ENCODE peak calls at places on chromosomes 5 and 9, in nine cellular contexts. One of them, this sample, is unnamed.

GRCh38 chr5:137370511-137371071 is 128.5 kb downstream of the SPOCK1 start:
- DNase-seq in upper lobe of right lung: no peak
- DNase-seq in astrocyte of the spinal cord: no peak
- DNase-seq in heart right ventricle: no peak
- DNase-seq in CD4-positive, alpha-beta T cell: no peak
- DNase-seq in HFFc6: peak
- DNase-seq in neural crest cell: no peak
- DNase-seq in cardiac fibroblast: no peak
- DNase-seq in PC-3: peak
- DNase-seq in this sample: no peak

GRCh38 chr9:79522793-79523192 is 49.0 kb upstream of the TLE4 start:
- DNase-seq in upper lobe of right lung: no peak
- DNase-seq in astrocyte of the spinal cord: no peak
- DNase-seq in heart right ventricle: no peak
- DNase-seq in CD4-positive, alpha-beta T cell: no peak
- DNase-seq in HFFc6: no peak
- DNase-seq in neural crest cell: no peak
- DNase-seq in cardiac fibroblast: no peak
- DNase-seq in PC-3: no peak
- DNase-seq in this sample: no peak

GRCh38 chr9:79962836-79963235 is 391.1 kb downstream of the TLE4 start:
- DNase-seq in upper lobe of right lung: no peak
- DNase-seq in astrocyte of the spinal cord: peak
- DNase-seq in heart right ventricle: no peak
- DNase-seq in CD4-positive, alpha-beta T cell: no peak
- DNase-seq in HFFc6: no peak
- DNase-seq in neural crest cell: no peak
- DNase-seq in cardiac fibroblast: no peak
- DNase-seq in PC-3: no peak
- DNase-seq in this sample: no peak

GRCh38 chr5:61311836-61312808 is 19.9 kb upstream of the ZSWIM6 start:
- DNase-seq in upper lobe of right lung: no peak
- DNase-seq in astrocyte of the spinal cord: peak
- DNase-seq in heart right ventricle: no peak
- DNase-seq in CD4-positive, alpha-beta T cell: no peak
- DNase-seq in HFFc6: peak
- DNase-seq in neural crest cell: no peak
- DNase-seq in cardiac fibroblast: peak
- DNase-seq in PC-3: peak
- DNase-seq in this sample: peak

GRCh38 chr9:35162605-35163315 is 951 bp downstream of the UNC13B start:
- DNase-seq in upper lobe of right lung: no peak
- DNase-seq in astrocyte of the spinal cord: peak
- DNase-seq in heart right ventricle: no peak
- DNase-seq in CD4-positive, alpha-beta T cell: no peak
- DNase-seq in HFFc6: no peak
- DNase-seq in neural crest cell: no peak
- DNase-seq in cardiac fibroblast: no peak
- DNase-seq in PC-3: peak
- DNase-seq in this sample: peak

GRCh38 chr5:123670981-123671557 is 159.1 kb downstream of the CSNK1G3 start:
- DNase-seq in upper lobe of right lung: no peak
- DNase-seq in astrocyte of the spinal cord: peak
- DNase-seq in heart right ventricle: peak
- DNase-seq in CD4-positive, alpha-beta T cell: peak
- DNase-seq in HFFc6: peak
- DNase-seq in neural crest cell: peak
- DNase-seq in cardiac fibroblast: peak
- DNase-seq in PC-3: peak
- DNase-seq in this sample: peak

GRCh38 chr9:123679330-123679987 is 250.5 kb downstream of the DENND1A start:
- DNase-seq in upper lobe of right lung: no peak
- DNase-seq in astrocyte of the spinal cord: no peak
- DNase-seq in heart right ventricle: no peak
- DNase-seq in CD4-positive, alpha-beta T cell: no peak
- DNase-seq in HFFc6: no peak
- DNase-seq in neural crest cell: no peak
- DNase-seq in cardiac fibroblast: no peak
- DNase-seq in PC-3: no peak
- DNase-seq in this sample: peak

GRCh38 chr5:74063821-74064598 is 438.0 kb downstream of the ARHGEF28 start:
- DNase-seq in upper lobe of right lung: no peak
- DNase-seq in astrocyte of the spinal cord: peak
- DNase-seq in heart right ventricle: no peak
- DNase-seq in CD4-positive, alpha-beta T cell: no peak
- DNase-seq in HFFc6: peak
- DNase-seq in neural crest cell: no peak
- DNase-seq in cardiac fibroblast: peak
- DNase-seq in PC-3: peak
- DNase-seq in this sample: peak

GRCh38 chr5:80216753-80217596 is 38.9 kb downstream of the SERINC5 start:
- DNase-seq in upper lobe of right lung: peak
- DNase-seq in astrocyte of the spinal cord: no peak
- DNase-seq in heart right ventricle: peak
- DNase-seq in CD4-positive, alpha-beta T cell: no peak
- DNase-seq in HFFc6: no peak
- DNase-seq in neural crest cell: no peak
- DNase-seq in cardiac fibroblast: peak
- DNase-seq in PC-3: no peak
- DNase-seq in this sample: no peak

GRCh38 chr5:74404574-74405310 is 235.8 kb downstream of the ENC1 start:
- DNase-seq in upper lobe of right lung: no peak
- DNase-seq in astrocyte of the spinal cord: no peak
- DNase-seq in heart right ventricle: no peak
- DNase-seq in CD4-positive, alpha-beta T cell: no peak
- DNase-seq in HFFc6: no peak
- DNase-seq in neural crest cell: no peak
- DNase-seq in cardiac fibroblast: no peak
- DNase-seq in PC-3: no peak
- DNase-seq in this sample: no peak

GRCh38 chr9:114235113-114235589 is 79.8 kb downstream of the COL27A1 start:
- DNase-seq in upper lobe of right lung: no peak
- DNase-seq in astrocyte of the spinal cord: no peak
- DNase-seq in heart right ventricle: no peak
- DNase-seq in CD4-positive, alpha-beta T cell: no peak
- DNase-seq in HFFc6: no peak
- DNase-seq in neural crest cell: no peak
- DNase-seq in cardiac fibroblast: no peak
- DNase-seq in PC-3: no peak
- DNase-seq in this sample: no peak

GRCh38 chr9:93479726-93480125 is 26.3 kb upstream of the FAM120AOS start:
- DNase-seq in upper lobe of right lung: no peak
- DNase-seq in astrocyte of the spinal cord: no peak
- DNase-seq in heart right ventricle: no peak
- DNase-seq in CD4-positive, alpha-beta T cell: no peak
- DNase-seq in HFFc6: no peak
- DNase-seq in neural crest cell: no peak
- DNase-seq in cardiac fibroblast: peak
- DNase-seq in PC-3: no peak
- DNase-seq in this sample: peak

GRCh38 chr5:42074353-42074752 is 149.3 kb downstream of the FBXO4 start:
- DNase-seq in upper lobe of right lung: no peak
- DNase-seq in astrocyte of the spinal cord: no peak
- DNase-seq in heart right ventricle: no peak
- DNase-seq in CD4-positive, alpha-beta T cell: no peak
- DNase-seq in HFFc6: no peak
- DNase-seq in neural crest cell: no peak
- DNase-seq in cardiac fibroblast: no peak
- DNase-seq in PC-3: peak
- DNase-seq in this sample: no peak

GRCh38 chr5:124583469-124584350 is 162.7 kb downstream of the ZNF608 start:
- DNase-seq in upper lobe of right lung: no peak
- DNase-seq in astrocyte of the spinal cord: peak
- DNase-seq in heart right ventricle: no peak
- DNase-seq in CD4-positive, alpha-beta T cell: no peak
- DNase-seq in HFFc6: peak
- DNase-seq in neural crest cell: no peak
- DNase-seq in cardiac fibroblast: peak
- DNase-seq in PC-3: peak
- DNase-seq in this sample: peak

GRCh38 chr5:142821733-142822487 is 51.7 kb downstream of the ARHGAP26 start:
- DNase-seq in upper lobe of right lung: no peak
- DNase-seq in astrocyte of the spinal cord: peak
- DNase-seq in heart right ventricle: no peak
- DNase-seq in CD4-positive, alpha-beta T cell: no peak
- DNase-seq in HFFc6: peak
- DNase-seq in neural crest cell: no peak
- DNase-seq in cardiac fibroblast: peak
- DNase-seq in PC-3: peak
- DNase-seq in this sample: peak

GRCh38 chr5:150252489-150252888 is 37.1 kb downstream of the CAMK2A start:
- DNase-seq in upper lobe of right lung: no peak
- DNase-seq in astrocyte of the spinal cord: no peak
- DNase-seq in heart right ventricle: no peak
- DNase-seq in CD4-positive, alpha-beta T cell: no peak
- DNase-seq in HFFc6: no peak
- DNase-seq in neural crest cell: no peak
- DNase-seq in cardiac fibroblast: no peak
- DNase-seq in PC-3: no peak
- DNase-seq in this sample: no peak

GRCh38 chr5:174056064-174056842 is 10.7 kb downstream of the NSG2 start:
- DNase-seq in upper lobe of right lung: no peak
- DNase-seq in astrocyte of the spinal cord: no peak
- DNase-seq in heart right ventricle: no peak
- DNase-seq in CD4-positive, alpha-beta T cell: no peak
- DNase-seq in HFFc6: no peak
- DNase-seq in neural crest cell: no peak
- DNase-seq in cardiac fibroblast: no peak
- DNase-seq in PC-3: peak
- DNase-seq in this sample: no peak
- TF ChIP-seq CTCF in upper lobe of right lung: no peak
- TF ChIP-seq CTCF in astrocyte of the spinal cord: peak
- TF ChIP-seq CTCF in heart right ventricle: no peak
- TF ChIP-seq CTCF in CD4-positive, alpha-beta T cell: no peak
- TF ChIP-seq CTCF in HFFc6: peak
- TF ChIP-seq CTCF in neural crest cell: no peak
- TF ChIP-seq CTCF in cardiac fibroblast: no peak
- TF ChIP-seq CTCF in PC-3: peak
- TF ChIP-seq CTCF in this sample: no peak

DNA sequence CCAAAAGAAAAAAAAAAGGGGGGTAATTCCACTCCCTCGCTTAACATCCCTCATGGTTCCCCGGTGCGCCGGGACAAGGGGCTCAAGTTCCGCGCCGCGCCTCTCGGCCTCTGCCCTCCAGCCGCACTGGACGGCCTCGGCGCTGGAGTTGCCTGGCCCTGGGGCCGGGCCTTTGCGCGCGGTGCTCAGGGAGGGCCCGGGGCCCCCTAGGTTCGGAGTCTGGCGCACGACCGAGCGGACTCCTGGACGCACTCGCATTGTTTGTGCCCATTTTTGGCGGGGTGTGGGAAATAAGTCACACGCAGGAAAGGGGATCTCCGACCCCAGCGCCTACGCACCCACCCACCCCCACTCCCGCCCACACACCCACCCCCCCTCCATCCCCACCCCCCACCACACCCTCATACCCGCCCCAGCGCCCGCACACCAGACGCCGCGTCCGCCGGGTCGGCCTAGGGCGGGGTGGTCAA is 381 bp downstream of the MED22 start:
- DNase-seq in upper lobe of right lung: peak
- DNase-seq in astrocyte of the spinal cord: peak
- DNase-seq in heart right ventricle: no peak
- DNase-seq in CD4-positive, alpha-beta T cell: no peak
- DNase-seq in HFFc6: no peak
- DNase-seq in neural crest cell: peak
- DNase-seq in cardiac fibroblast: peak
- DNase-seq in PC-3: peak
- DNase-seq in this sample: no peak
- TF ChIP-seq CTCF in upper lobe of right lung: no peak
- TF ChIP-seq CTCF in astrocyte of the spinal cord: no peak
- TF ChIP-seq CTCF in heart right ventricle: no peak
- TF ChIP-seq CTCF in CD4-positive, alpha-beta T cell: no peak
- TF ChIP-seq CTCF in HFFc6: peak
- TF ChIP-seq CTCF in neural crest cell: no peak
- TF ChIP-seq CTCF in cardiac fibroblast: no peak
- TF ChIP-seq CTCF in PC-3: no peak
- TF ChIP-seq CTCF in this sample: peak

DNA sequence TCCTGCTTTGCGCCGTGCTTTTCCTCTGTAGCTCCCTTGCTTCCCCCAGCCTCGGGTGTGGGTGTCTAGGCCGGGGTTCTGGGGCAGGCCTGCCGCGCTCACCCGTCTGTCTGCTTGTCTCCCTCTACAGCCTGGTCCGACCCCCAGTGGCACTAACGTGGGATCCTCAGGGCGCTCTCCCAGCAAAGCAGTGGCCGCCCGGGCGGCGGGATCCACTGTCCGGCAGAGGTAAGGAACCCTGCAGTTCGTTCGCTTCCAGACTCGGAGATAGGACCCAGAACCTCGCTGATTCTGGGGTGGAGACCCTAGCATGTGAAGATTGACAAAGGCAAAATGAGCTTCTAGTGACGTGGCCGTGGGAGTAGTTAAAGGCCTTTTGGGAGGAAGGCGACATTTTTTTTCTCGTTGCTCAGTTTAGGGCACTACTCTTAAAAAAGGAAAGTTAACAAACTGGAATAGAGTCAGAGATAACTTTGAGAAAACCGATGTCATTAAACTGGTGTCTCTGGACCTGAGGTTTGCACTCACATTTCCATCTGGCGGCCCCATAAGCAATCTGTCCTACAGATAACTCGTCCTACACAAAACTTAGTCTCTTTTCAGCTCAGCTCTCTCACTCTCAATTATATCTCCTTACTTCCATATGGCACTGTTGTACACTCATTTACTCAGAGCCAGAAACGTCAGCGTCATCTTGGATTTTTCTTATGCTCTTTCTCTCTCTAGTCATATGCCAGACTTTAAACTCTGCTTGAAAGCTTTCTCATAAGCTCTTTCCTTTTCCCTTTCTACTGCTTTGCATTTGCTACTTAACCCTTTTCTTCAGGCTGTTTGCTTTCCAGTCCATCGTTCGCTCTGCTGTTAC is 566 bp downstream of the SEC61B start:
- DNase-seq in upper lobe of right lung: no peak
- DNase-seq in astrocyte of the spinal cord: no peak
- DNase-seq in heart right ventricle: no peak
- DNase-seq in CD4-positive, alpha-beta T cell: no peak
- DNase-seq in HFFc6: peak
- DNase-seq in neural crest cell: no peak
- DNase-seq in cardiac fibroblast: peak
- DNase-seq in PC-3: no peak
- DNase-seq in this sample: peak
- TF ChIP-seq CTCF in upper lobe of right lung: no peak
- TF ChIP-seq CTCF in astrocyte of the spinal cord: no peak
- TF ChIP-seq CTCF in heart right ventricle: no peak
- TF ChIP-seq CTCF in CD4-positive, alpha-beta T cell: no peak
- TF ChIP-seq CTCF in HFFc6: no peak
- TF ChIP-seq CTCF in neural crest cell: no peak
- TF ChIP-seq CTCF in cardiac fibroblast: peak
- TF ChIP-seq CTCF in PC-3: no peak
- TF ChIP-seq CTCF in this sample: peak

DNA sequence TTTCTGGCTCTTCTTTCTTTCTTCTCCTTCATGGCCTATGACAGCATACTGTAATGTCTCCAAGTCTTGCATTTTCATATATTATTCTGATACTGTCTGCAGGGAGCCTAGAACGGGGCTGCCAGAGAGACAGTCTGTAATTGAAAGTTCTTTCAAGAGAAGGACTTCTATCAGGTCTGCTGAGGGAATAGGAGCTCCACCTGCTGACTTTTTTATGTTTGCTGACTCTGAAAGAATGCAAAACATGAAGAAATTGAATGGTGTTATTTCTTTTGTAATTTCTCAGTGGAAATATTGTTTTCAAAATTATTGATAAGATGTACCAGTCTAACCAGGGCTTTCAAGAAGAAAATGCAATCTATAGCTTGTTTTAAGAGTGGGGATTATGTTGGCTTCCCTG is 121.9 kb upstream of the RFX3 start:
- DNase-seq in upper lobe of right lung: no peak
- DNase-seq in astrocyte of the spinal cord: no peak
- DNase-seq in heart right ventricle: no peak
- DNase-seq in CD4-positive, alpha-beta T cell: no peak
- DNase-seq in HFFc6: no peak
- DNase-seq in neural crest cell: no peak
- DNase-seq in cardiac fibroblast: no peak
- DNase-seq in PC-3: no peak
- DNase-seq in this sample: no peak
- TF ChIP-seq CTCF in upper lobe of right lung: no peak
- TF ChIP-seq CTCF in astrocyte of the spinal cord: no peak
- TF ChIP-seq CTCF in heart right ventricle: no peak
- TF ChIP-seq CTCF in CD4-positive, alpha-beta T cell: peak
- TF ChIP-seq CTCF in HFFc6: no peak
- TF ChIP-seq CTCF in neural crest cell: no peak
- TF ChIP-seq CTCF in cardiac fibroblast: no peak
- TF ChIP-seq CTCF in PC-3: no peak
- TF ChIP-seq CTCF in this sample: no peak